ENCODE peak calls at places on chromosomes 2 and 18, in nine cellular contexts. G is IMR-90, Z is HFFc6, S is endothelial cell, K is heart left ventricle, W is nephron progenitor cell, D is brain microvascular endothelial cell, T is choroid plexus epithelial cell, A is HFF-Myc. J is an unnamed sample.

GRCh38 chr2:214651451-214651850 is 158.0 kb downstream of the BARD1 start:
- DNase-seq in G (peak), Z (no peak), S (no peak), K (no peak), W (no peak), D (no peak), T (peak), A (no peak), J (no peak)

GRCh38 chr2:174078275-174078674 is 113.1 kb upstream of the SP3 start:
- DNase-seq in G (peak), Z (peak), S (no peak), K (no peak), W (no peak), D (no peak), T (peak), A (no peak), J (no peak)

GRCh38 chr2:20633794-20634259 is 17.1 kb downstream of the HS1BP3 start:
- DNase-seq in G (no peak), Z (no peak), S (no peak), K (no peak), W (no peak), D (no peak), T (no peak), A (no peak), J (peak)

GRCh38 chr2:10411557-10411956 is 36.6 kb downstream of the ODC1 start:
- DNase-seq in G (no peak), Z (no peak), S (no peak), K (no peak), W (no peak), D (no peak), T (no peak), A (no peak), J (no peak)

GRCh38 chr2:61272421-61273070 is 110.6 kb downstream of the C2orf74 start:
- DNase-seq in G (peak), Z (peak), S (no peak), K (no peak), W (no peak), D (no peak), T (peak), A (no peak), J (no peak)

GRCh38 chr2:197152451-197153228 is 157.9 kb downstream of the ANKRD44 start:
- DNase-seq in G (peak), Z (peak), S (no peak), K (no peak), W (no peak), D (peak), T (peak), A (no peak), J (no peak)

GRCh38 chr2:165874445-165875039 is 79.0 kb downstream of the TTC21B start:
- DNase-seq in G (peak), Z (peak), S (no peak), K (no peak), W (no peak), D (peak), T (peak), A (no peak), J (no peak)

GRCh38 chr2:226524381-226524843 is 275.2 kb downstream of the IRS1 start:
- DNase-seq in G (peak), Z (peak), S (no peak), K (no peak), W (no peak), D (peak), T (peak), A (no peak), J (no peak)

GRCh38 chr2:44949329-44950151 is 8.0 kb downstream of the SIX3 start:
- DNase-seq in G (peak), Z (no peak), S (no peak), K (no peak), W (peak), D (peak), T (peak), A (no peak), J (peak)

GRCh38 chr2:190705280-190705679 is 56.4 kb downstream of the NAB1 start:
- DNase-seq in G (no peak), Z (no peak), S (no peak), K (no peak), W (no peak), D (no peak), T (no peak), A (no peak), J (no peak)

GRCh38 chr2:127176371-127177311 is 43.5 kb downstream of the CYP27C1 start:
- DNase-seq in G (peak), Z (peak), S (no peak), K (peak), W (peak), D (no peak), T (no peak), A (no peak), J (peak)
- TF ChIP-seq CTCF in G (no peak), Z (no peak), S (no peak), K (no peak), W (no peak), D (peak), T (no peak), A (no peak), J (no peak)

GRCh38 chr2:9139491-9140443 is 66.8 kb upstream of the ASAP2 start:
- DNase-seq in G (peak), Z (peak), S (peak), K (peak), W (peak), D (peak), T (peak), A (no peak), J (peak)

GRCh38 chr2:9136997-9137819 is 69.4 kb upstream of the ASAP2 start:
- DNase-seq in G (no peak), Z (no peak), S (no peak), K (no peak), W (no peak), D (no peak), T (no peak), A (no peak), J (no peak)

GRCh38 chr2:9135804-9136558 is 70.6 kb upstream of the ASAP2 start:
- DNase-seq in G (peak), Z (peak), S (no peak), K (no peak), W (no peak), D (peak), T (peak), A (no peak), J (no peak)

GRCh38 chr2:9140570-9141378 is 65.8 kb upstream of the ASAP2 start:
- DNase-seq in G (peak), Z (peak), S (no peak), K (no peak), W (peak), D (no peak), T (peak), A (no peak), J (no peak)

GRCh38 chr2:9138507-9139085 is 68.0 kb upstream of the ASAP2 start:
- DNase-seq in G (no peak), Z (no peak), S (peak), K (no peak), W (peak), D (no peak), T (no peak), A (no peak), J (no peak)
- TF ChIP-seq CTCF in G (peak), Z (no peak), S (peak), K (no peak), W (peak), D (peak), T (no peak), A (peak), J (no peak)

GRCh38 chr18:54220406-54220805 is 4.1 kb downstream of the MBD2 start:
- DNase-seq in G (no peak), Z (no peak), S (no peak), K (no peak), W (no peak), D (no peak), T (no peak), A (no peak), J (no peak)

GRCh38 chr18:54222922-54223567 is 1.4 kb downstream of the MBD2 start:
- DNase-seq in G (no peak), Z (no peak), S (no peak), K (no peak), W (no peak), D (no peak), T (no peak), A (no peak), J (peak)

GRCh38 chr18:54228364-54228763 is 3.9 kb upstream of the MBD2 start:
- DNase-seq in G (no peak), Z (no peak), S (no peak), K (no peak), W (no peak), D (no peak), T (no peak), A (no peak), J (no peak)

GRCh38 chr18:54223568-54224241 is 764 bp downstream of the MBD2 start:
- DNase-seq in G (peak), Z (peak), S (peak), K (peak), W (peak), D (peak), T (peak), A (peak), J (peak)

DNA sequence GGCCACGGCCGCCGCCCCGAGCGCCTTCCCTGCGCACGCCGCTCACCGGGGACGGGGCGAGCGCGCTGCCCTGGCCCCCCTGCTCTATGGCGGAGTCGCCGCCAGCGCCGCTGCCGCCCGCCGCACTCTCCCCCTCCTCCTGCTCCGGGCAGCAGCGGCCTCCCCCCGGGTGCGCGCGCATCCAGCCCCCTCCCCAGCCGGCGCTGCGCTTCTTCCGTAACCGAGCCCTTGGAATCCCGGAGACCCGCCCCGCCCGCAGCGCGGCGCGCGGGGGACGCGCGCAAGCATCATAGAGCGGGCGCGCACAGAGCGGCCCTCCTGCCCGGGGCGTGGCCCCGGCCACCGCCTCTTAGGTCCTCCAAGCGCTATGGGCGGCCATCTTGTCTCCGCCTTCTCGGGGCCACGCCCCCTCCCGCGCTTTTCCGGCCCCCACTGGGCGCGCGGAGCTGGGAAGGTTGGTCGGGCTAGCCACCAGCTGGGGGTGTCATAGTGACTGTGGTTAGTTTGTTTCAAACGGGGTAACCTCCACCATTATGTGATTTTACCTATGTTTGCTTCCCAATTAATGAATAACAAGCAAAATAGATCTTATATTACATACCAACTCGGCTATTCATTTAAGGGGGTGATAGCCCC is at the start of gene MBD2:
- DNase-seq in G (peak), Z (peak), S (peak), K (peak), W (peak), D (peak), T (peak), A (peak), J (peak)
- TF ChIP-seq CTCF in G (peak), Z (peak), S (no peak), K (peak), W (no peak), D (peak), T (peak), A (no peak), J (no peak)

GRCh38 chr2:156110890-156111289 is 221.6 kb downstream of the NR4A2 start:
- DNase-seq in G (no peak), Z (no peak), S (peak), K (no peak), W (peak), D (no peak), T (no peak), A (no peak), J (peak)
- TF ChIP-seq CTCF in G (no peak), Z (no peak), S (no peak), K (no peak), W (peak), D (no peak), T (no peak), A (no peak), J (peak)